ENCODE peak calls at places on chromosomes 13 and 19, in eight cellular contexts. M, D, R, C, W, X, Q and Z are unnamed samples. For H3K9me3, the result is how much of the 10 kb centered on the place peaks cover.

GRCh38 chr19:43682824-43683661 is 13.1 kb upstream of the PLAUR start:
- DNase-seq in C (no peak), W (no peak), D (no peak), R (no peak), M (no peak), Q (no peak), X (no peak), Z (no peak)

GRCh38 chr19:36573948-36574726 is 1.0 kb upstream of the ZNF529 start:
- DNase-seq in R (no peak), C (peak), M (no peak), D (no peak), Q (no peak), W (peak), X (no peak), Z (no peak)

GRCh38 chr13:109376936-109377335 is 409.4 kb downstream of the IRS2 start:
- DNase-seq in D (no peak), R (no peak), Q (no peak), X (no peak), W (no peak), M (no peak), C (no peak), Z (no peak)

GRCh38 chr19:6063576-6063961 is 46.7 kb downstream of the RFX2 start:
- DNase-seq in C (no peak), W (no peak), R (no peak), D (no peak), X (peak), Q (no peak), M (no peak), Z (no peak)

GRCh38 chr13:27638521-27638920 is 16.8 kb downstream of the POLR1D start:
- DNase-seq in X (no peak), R (no peak), M (no peak), D (no peak), Q (no peak), W (peak), C (no peak), Z (no peak)

GRCh38 chr13:49444517-49445395 is 682 bp downstream of the SETDB2 start:
- DNase-seq in W (peak), R (no peak), C (peak), M (no peak), D (peak), Q (no peak), X (no peak), Z (no peak)

GRCh38 chr13:110137677-110138008 is 169.3 kb downstream of the COL4A1 start:
- DNase-seq in W (no peak), C (no peak), X (no peak), D (no peak), R (no peak), M (no peak), Q (peak), Z (no peak)

GRCh38 chr19:33286899-33287298 is 15.4 kb downstream of the CEBPA start:
- DNase-seq in C (no peak), Q (no peak), M (no peak), X (no peak), W (no peak), R (no peak), D (no peak), Z (no peak)

GRCh38 chr13:29624997-29625396 is 29.5 kb upstream of the SLC7A1 start:
- DNase-seq in D (no peak), R (peak), X (no peak), C (no peak), M (no peak), Q (no peak), W (no peak), Z (no peak)

GRCh38 chr19:41531438-41532311 is 44.3 kb upstream of the CEACAM21 start:
- DNase-seq in W (peak), R (peak), Q (peak), D (peak), X (peak), C (no peak), M (peak), Z (no peak)

GRCh38 chr19:8355631-8356402 is 8.1 kb upstream of the ANGPTL4 start:
- DNase-seq in D (no peak), C (peak), R (no peak), X (peak), Q (no peak), W (peak), M (no peak), Z (no peak)

GRCh38 chr19:17654993-17655392 is 33.2 kb downstream of the UNC13A start:
- DNase-seq in M (no peak), D (no peak), Q (no peak), X (no peak), R (no peak), C (peak), W (no peak), Z (no peak)

GRCh38 chr13:95571941-95572340 is 19.4 kb downstream of the CLDN10 start:
- DNase-seq in D (no peak), R (no peak), W (no peak), Q (no peak), M (no peak), X (no peak), C (no peak), Z (no peak)

GRCh38 chr13:111572956-111573355 is 252.5 kb downstream of the TEX29 start:
- DNase-seq in X (peak), M (peak), C (no peak), R (no peak), D (no peak), W (no peak), Q (peak), Z (no peak)

GRCh38 chr19:19488875-19489690 is 26.3 kb downstream of the TSSK6 start:
- DNase-seq in R (peak), Q (peak), X (peak), W (peak), D (peak), C (peak), M (peak), Z (no peak)

GRCh38 chr13:114144606-114145244 is 12.3 kb upstream of the RASA3 start:
- DNase-seq in X (no peak), R (no peak), M (no peak), Q (no peak), C (no peak), D (no peak), W (no peak), Z (no peak)

GRCh38 chr19:33302175-33302973 is at the start of gene CEBPA:
- DNase-seq in D (no peak), Q (peak), W (peak), M (peak), C (peak), R (peak), X (peak), Z (no peak)

GRCh38 chr13:31172535-31172934 is 10.8 kb upstream of the HSPH1 start:
- DNase-seq in R (no peak), X (no peak), D (no peak), Q (no peak), M (no peak), W (peak), C (peak), Z (no peak)

GRCh38 chr13:51020600-51020999 is 90.5 kb downstream of the C13orf42 start:
- DNase-seq in D (no peak), M (no peak), R (no peak), Q (no peak), C (no peak), W (no peak), X (no peak), Z (no peak)

GRCh38 chr19:38250821-38251563 is 5.2 kb downstream of the PPP1R14A start:
- DNase-seq in Q (peak), R (peak), D (no peak), X (peak), M (peak), C (no peak), W (no peak), Z (no peak)

GRCh38 chr13:43191561-43191960 is 168.2 kb downstream of the DNAJC15 start:
- DNase-seq in D (no peak), R (no peak), Q (no peak), W (no peak), C (no peak), M (no peak), X (no peak), Z (no peak)

GRCh38 chr19:2800506-2800905 is 15.2 kb downstream of the THOP1 start:
- DNase-seq in D (no peak), W (no peak), R (no peak), M (no peak), C (no peak), Q (no peak), X (no peak), Z (no peak)

GRCh38 chr13:20035130-20035529 is 76.6 kb downstream of the ZMYM2 start:
- DNase-seq in W (no peak), D (no peak), M (no peak), X (no peak), R (no peak), C (no peak), Q (no peak), Z (no peak)

GRCh38 chr19:48036765-48037164 is 7.1 kb downstream of the CABP5 start:
- DNase-seq in R (no peak), Q (no peak), X (no peak), D (no peak), W (no peak), C (no peak), M (no peak), Z (no peak)

GRCh38 chr13:31431722-31432137 is 232.0 kb downstream of the B3GLCT start:
- DNase-seq in X (no peak), C (no peak), D (peak), M (no peak), Q (peak), W (peak), R (no peak), Z (no peak)

GRCh38 chr19:7596191-7596937 is 701 bp downstream of the CAMSAP3 start:
- DNase-seq in W (no peak), R (no peak), Q (no peak), M (no peak), D (no peak), C (no peak), X (no peak), Z (no peak)

GRCh38 chr13:44393391-44393790 is 19.8 kb downstream of the SERP2 start:
- DNase-seq in R (no peak), D (no peak), M (no peak), C (no peak), Q (no peak), W (no peak), X (no peak), Z (no peak)

GRCh38 chr19:12527034-12527836 is 24.0 kb downstream of the ZNF564 start:
- DNase-seq in W (peak), Q (no peak), R (no peak), D (no peak), X (no peak), C (peak), M (no peak), Z (no peak)
- H3K9me3 ChIP-seq in W (half or more), Q (half or more), R (under half), D (half or more), X (under half), C (half or more), M (half or more), Z (half or more)

GRCh38 chr13:104525467-104525866 is 1459.2 kb upstream of the SLC10A2 start:
- DNase-seq in W (no peak), X (no peak), Q (no peak), C (no peak), M (no peak), R (no peak), D (no peak), Z (no peak)
- H3K9me3 ChIP-seq in W (under half), X (under half), Q (under half), C (under half), M (under half), R (under half), D (under half), Z (under half)

DNA sequence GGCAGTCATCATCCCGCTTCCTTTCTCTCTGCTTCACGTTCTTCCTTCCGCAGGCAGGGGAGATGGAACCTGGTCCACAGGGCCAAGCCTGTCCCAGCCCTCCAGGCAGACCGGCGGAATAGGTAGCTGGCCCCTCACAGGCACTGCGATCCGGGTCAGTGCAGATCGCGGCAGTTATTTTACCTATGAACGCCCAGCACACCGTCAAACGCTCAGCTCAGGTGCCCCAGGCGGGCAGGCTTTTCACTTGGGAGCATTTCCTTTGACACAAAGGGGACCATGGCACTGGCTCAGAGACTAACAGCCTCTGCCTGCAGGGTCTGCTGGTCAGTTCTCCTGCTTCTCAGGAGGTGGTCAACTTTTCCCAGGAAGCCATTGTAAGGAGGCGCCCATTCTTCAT is 97.0 kb upstream of the ZNF98 start:
- DNase-seq in R (no peak), C (no peak), W (no peak), Q (no peak), M (peak), D (no peak), X (peak), Z (no peak)
- H3K9me3 ChIP-seq in R (under half), C (under half), W (half or more), Q (under half), M (half or more), D (under half), X (under half), Z (under half)

DNA sequence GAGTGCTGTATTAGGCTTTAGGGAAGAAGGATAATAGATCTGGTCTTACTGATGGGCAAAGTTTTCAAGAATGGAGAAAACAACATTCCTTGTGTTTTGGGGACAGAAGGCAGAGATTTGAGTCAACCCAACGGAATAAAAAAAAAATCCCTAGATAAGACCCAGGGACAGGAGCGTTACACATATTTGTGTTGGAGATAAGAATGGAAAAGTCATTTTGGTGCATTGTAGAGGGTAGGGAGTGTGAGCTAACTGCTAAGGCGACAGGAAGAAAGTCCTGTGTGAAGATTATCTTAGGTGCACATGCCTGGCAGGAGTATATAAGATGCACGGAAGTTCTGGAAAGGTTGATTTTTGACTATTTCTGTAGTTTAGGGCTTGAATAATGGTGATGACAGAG is 450.3 kb upstream of the ARGLU1 start:
- DNase-seq in X (no peak), D (no peak), M (no peak), C (no peak), Q (no peak), R (no peak), W (no peak), Z (no peak)
- H3K9me3 ChIP-seq in X (under half), D (under half), M (under half), C (under half), Q (under half), R (under half), W (under half), Z (under half)

GRCh38 chr19:27906081-27906480 is 1306.9 kb downstream of the UQCRFS1 start:
- DNase-seq in Q (no peak), M (no peak), X (no peak), W (no peak), R (no peak), C (no peak), D (no peak), Z (no peak)
- H3K9me3 ChIP-seq in Q (under half), M (under half), X (under half), W (under half), R (under half), C (under half), D (under half), Z (under half)

GRCh38 chr19:29544656-29545360 is 19.0 kb downstream of the VSTM2B start:
- DNase-seq in D (no peak), Q (no peak), C (no peak), M (peak), X (peak), R (peak), W (no peak), Z (no peak)
- H3K9me3 ChIP-seq in D (under half), Q (under half), C (under half), M (under half), X (under half), R (under half), W (under half), Z (under half)

GRCh38 chr19:9869008-9869617 is 34.0 kb downstream of the PIN1 start:
- DNase-seq in R (no peak), W (no peak), Q (no peak), X (no peak), M (no peak), C (no peak), D (no peak), Z (no peak)
- H3K9me3 ChIP-seq in R (under half), W (under half), Q (under half), X (under half), M (under half), C (under half), D (under half), Z (under half)